ENCODE peak calls at places on chromosomes 16 and 17, in seven cellular contexts. One of them, this sample, is unnamed.

GRCh38 chr17:33389506-33390141 is 96.5 kb upstream of the ASIC2 start:
- DNase-seq in activated CD4-positive, alpha-beta T cell treated with anti-CD3 and anti-CD28 coated beads, Interleukin-2, amount 50 U/mL, for 48 hours: no peak
- DNase-seq in NCI-H774: no peak
- DNase-seq in LNCaP clone FGC: no peak
- DNase-seq in fibroblast of mammary gland: peak; percentile 2
- DNase-seq in HFFc6: peak; percentile 2
- DNase-seq in GF-D8: no peak
- DNase-seq in this sample: no peak

GRCh38 chr17:17538417-17539391 is 42.5 kb upstream of the RASD1 start:
- DNase-seq in activated CD4-positive, alpha-beta T cell treated with anti-CD3 and anti-CD28 coated beads, Interleukin-2, amount 50 U/mL, for 48 hours: no peak
- DNase-seq in NCI-H774: peak; percentile 87
- DNase-seq in HFFc6: no peak
- DNase-seq in fibroblast of mammary gland: no peak
- DNase-seq in LNCaP clone FGC: peak; percentile 99
- DNase-seq in GF-D8: no peak
- DNase-seq in this sample: no peak

GRCh38 chr16:1791256-1791942 is 2.1 kb downstream of the IGFALS start:
- DNase-seq in activated CD4-positive, alpha-beta T cell treated with anti-CD3 and anti-CD28 coated beads, Interleukin-2, amount 50 U/mL, for 48 hours: no peak
- DNase-seq in GF-D8: no peak
- DNase-seq in NCI-H774: no peak
- DNase-seq in fibroblast of mammary gland: no peak
- DNase-seq in LNCaP clone FGC: no peak
- DNase-seq in HFFc6: no peak
- DNase-seq in this sample: no peak

GRCh38 chr16:87464691-87465300 is 28.0 kb downstream of the ZCCHC14 start:
- DNase-seq in activated CD4-positive, alpha-beta T cell treated with anti-CD3 and anti-CD28 coated beads, Interleukin-2, amount 50 U/mL, for 48 hours: peak; percentile 49
- DNase-seq in GF-D8: peak; percentile 80
- DNase-seq in NCI-H774: no peak
- DNase-seq in fibroblast of mammary gland: peak; percentile 98
- DNase-seq in LNCaP clone FGC: no peak
- DNase-seq in HFFc6: peak; percentile 88
- DNase-seq in this sample: peak; percentile 96

GRCh38 chr16:14613991-14614390 is 16.1 kb downstream of the PARN start:
- DNase-seq in LNCaP clone FGC: no peak
- DNase-seq in NCI-H774: no peak
- DNase-seq in GF-D8: no peak
- DNase-seq in fibroblast of mammary gland: no peak
- DNase-seq in HFFc6: no peak
- DNase-seq in activated CD4-positive, alpha-beta T cell treated with anti-CD3 and anti-CD28 coated beads, Interleukin-2, amount 50 U/mL, for 48 hours: no peak
- DNase-seq in this sample: no peak

GRCh38 chr17:82887255-82888164 is 47.7 kb upstream of the ZNF750 start:
- DNase-seq in GF-D8: no peak
- DNase-seq in LNCaP clone FGC: no peak
- DNase-seq in fibroblast of mammary gland: peak; percentile 68
- DNase-seq in activated CD4-positive, alpha-beta T cell treated with anti-CD3 and anti-CD28 coated beads, Interleukin-2, amount 50 U/mL, for 48 hours: no peak
- DNase-seq in HFFc6: no peak
- DNase-seq in NCI-H774: no peak
- DNase-seq in this sample: peak; percentile 84

GRCh38 chr16:89164436-89164835 is 7.1 kb upstream of the CDH15 start:
- DNase-seq in fibroblast of mammary gland: no peak
- DNase-seq in GF-D8: no peak
- DNase-seq in NCI-H774: no peak
- DNase-seq in activated CD4-positive, alpha-beta T cell treated with anti-CD3 and anti-CD28 coated beads, Interleukin-2, amount 50 U/mL, for 48 hours: no peak
- DNase-seq in LNCaP clone FGC: no peak
- DNase-seq in HFFc6: no peak
- DNase-seq in this sample: no peak

GRCh38 chr16:75289189-75289588 is 37.8 kb upstream of the BCAR1 start:
- DNase-seq in NCI-H774: no peak
- DNase-seq in activated CD4-positive, alpha-beta T cell treated with anti-CD3 and anti-CD28 coated beads, Interleukin-2, amount 50 U/mL, for 48 hours: no peak
- DNase-seq in HFFc6: peak; percentile 33
- DNase-seq in fibroblast of mammary gland: peak; percentile 74
- DNase-seq in LNCaP clone FGC: no peak
- DNase-seq in GF-D8: no peak
- DNase-seq in this sample: no peak

GRCh38 chr16:56600398-56600999 is 7.9 kb upstream of the MT2A start:
- DNase-seq in NCI-H774: no peak
- DNase-seq in HFFc6: peak; percentile 73
- DNase-seq in fibroblast of mammary gland: peak; percentile 73
- DNase-seq in GF-D8: no peak
- DNase-seq in LNCaP clone FGC: no peak
- DNase-seq in activated CD4-positive, alpha-beta T cell treated with anti-CD3 and anti-CD28 coated beads, Interleukin-2, amount 50 U/mL, for 48 hours: no peak
- DNase-seq in this sample: peak; percentile 38

GRCh38 chr16:85517780-85518179 is 95.3 kb upstream of the GSE1 start:
- DNase-seq in NCI-H774: no peak
- DNase-seq in HFFc6: no peak
- DNase-seq in GF-D8: no peak
- DNase-seq in fibroblast of mammary gland: no peak
- DNase-seq in activated CD4-positive, alpha-beta T cell treated with anti-CD3 and anti-CD28 coated beads, Interleukin-2, amount 50 U/mL, for 48 hours: no peak
- DNase-seq in LNCaP clone FGC: no peak
- DNase-seq in this sample: no peak

GRCh38 chr17:35537569-35538209 is at the start of gene SLFN12L:
- DNase-seq in LNCaP clone FGC: no peak
- DNase-seq in NCI-H774: no peak
- DNase-seq in fibroblast of mammary gland: no peak
- DNase-seq in HFFc6: no peak
- DNase-seq in GF-D8: no peak
- DNase-seq in activated CD4-positive, alpha-beta T cell treated with anti-CD3 and anti-CD28 coated beads, Interleukin-2, amount 50 U/mL, for 48 hours: no peak
- DNase-seq in this sample: peak; percentile 86

GRCh38 chr17:27535178-27535928 is 79.1 kb downstream of the KSR1 start:
- DNase-seq in LNCaP clone FGC: no peak
- DNase-seq in NCI-H774: no peak
- DNase-seq in HFFc6: no peak
- DNase-seq in fibroblast of mammary gland: no peak
- DNase-seq in GF-D8: no peak
- DNase-seq in activated CD4-positive, alpha-beta T cell treated with anti-CD3 and anti-CD28 coated beads, Interleukin-2, amount 50 U/mL, for 48 hours: no peak
- DNase-seq in this sample: no peak

GRCh38 chr17:81580481-81580880 is 28.3 kb upstream of the FAAP100 start:
- DNase-seq in GF-D8: no peak
- DNase-seq in NCI-H774: no peak
- DNase-seq in activated CD4-positive, alpha-beta T cell treated with anti-CD3 and anti-CD28 coated beads, Interleukin-2, amount 50 U/mL, for 48 hours: no peak
- DNase-seq in fibroblast of mammary gland: no peak
- DNase-seq in LNCaP clone FGC: no peak
- DNase-seq in HFFc6: no peak
- DNase-seq in this sample: no peak

GRCh38 chr16:10181196-10182162 is 749 bp downstream of the GRIN2A start:
- DNase-seq in fibroblast of mammary gland: peak; percentile 64
- DNase-seq in HFFc6: peak; percentile 25
- DNase-seq in GF-D8: no peak
- DNase-seq in LNCaP clone FGC: no peak
- DNase-seq in activated CD4-positive, alpha-beta T cell treated with anti-CD3 and anti-CD28 coated beads, Interleukin-2, amount 50 U/mL, for 48 hours: peak; percentile 58
- DNase-seq in NCI-H774: no peak
- DNase-seq in this sample: no peak

GRCh38 chr17:8475227-8475626 is 39.5 kb downstream of the NDEL1 start:
- DNase-seq in fibroblast of mammary gland: no peak
- DNase-seq in HFFc6: no peak
- DNase-seq in GF-D8: no peak
- DNase-seq in LNCaP clone FGC: no peak
- DNase-seq in activated CD4-positive, alpha-beta T cell treated with anti-CD3 and anti-CD28 coated beads, Interleukin-2, amount 50 U/mL, for 48 hours: no peak
- DNase-seq in NCI-H774: no peak
- DNase-seq in this sample: no peak

GRCh38 chr17:68661265-68662036 is 60.3 kb upstream of the FAM20A start:
- DNase-seq in LNCaP clone FGC: no peak
- DNase-seq in HFFc6: no peak
- DNase-seq in GF-D8: no peak
- DNase-seq in fibroblast of mammary gland: no peak
- DNase-seq in activated CD4-positive, alpha-beta T cell treated with anti-CD3 and anti-CD28 coated beads, Interleukin-2, amount 50 U/mL, for 48 hours: no peak
- DNase-seq in NCI-H774: no peak
- DNase-seq in this sample: no peak

GRCh38 chr16:85759631-85760419 is 8.9 kb upstream of the C16orf74 start:
- DNase-seq in GF-D8: no peak
- DNase-seq in NCI-H774: no peak
- DNase-seq in fibroblast of mammary gland: no peak
- DNase-seq in HFFc6: no peak
- DNase-seq in LNCaP clone FGC: no peak
- DNase-seq in activated CD4-positive, alpha-beta T cell treated with anti-CD3 and anti-CD28 coated beads, Interleukin-2, amount 50 U/mL, for 48 hours: peak; percentile 21
- DNase-seq in this sample: peak; percentile 56

This sample was measured in MV-4-11.